ENCODE peak calls at places on chromosomes 5 and 9, in seven cellular contexts. X is IMR-90, Y is adrenal gland, J is Peyer's patch, U is HCT116, W is sigmoid colon, M is breast epithelium. Z is an unnamed sample.
A peak's percentile ranks its signal among the peaks of the same experiment; 100 is the strongest.

GRCh38 chr5:68292316-68292715 is 76.8 kb downstream of the PIK3R1 start:
- DNase-seq in X (peak; percentile 25), M (no peak), J (no peak), W (no peak), Y (no peak), U (no peak), Z (no peak)

GRCh38 chr5:173932695-173933139 is 44.6 kb downstream of the CPEB4 start:
- DNase-seq in W (no peak), X (no peak), Y (no peak), U (no peak), J (no peak), M (no peak), Z (no peak)

GRCh38 chr5:135551593-135552447 is 16.1 kb upstream of the NEUROG1 start:
- DNase-seq in J (no peak), X (peak; percentile 75), M (peak; percentile 62), W (peak; percentile 76), Y (peak; percentile 72), U (peak; percentile 69), Z (no peak)

GRCh38 chr5:39449572-39449971 is 24.8 kb upstream of the DAB2 start:
- DNase-seq in W (no peak), M (no peak), Y (no peak), U (no peak), J (no peak), X (no peak), Z (no peak)

GRCh38 chr9:99628843-99629242 is 192.8 kb upstream of the NR4A3 start:
- DNase-seq in M (no peak), W (no peak), U (no peak), J (no peak), X (no peak), Y (no peak), Z (no peak)

GRCh38 chr5:81425569-81425968 is 31.6 kb upstream of the ACOT12 start:
- DNase-seq in M (no peak), U (peak; percentile 28), X (peak; percentile 65), W (no peak), J (no peak), Y (no peak), Z (no peak)

GRCh38 chr9:134252084-134252830 is 74.0 kb upstream of the RXRA start:
- DNase-seq in W (no peak), J (no peak), U (no peak), Y (no peak), X (no peak), M (no peak), Z (no peak)

GRCh38 chr9:106970219-106970975 is 107.4 kb downstream of the ZNF462 start:
- DNase-seq in Y (no peak), M (no peak), W (no peak), X (peak; percentile 35), J (no peak), U (no peak), Z (no peak)

GRCh38 chr9:91024841-91025240 is 223.2 kb downstream of the SYK start:
- DNase-seq in Y (no peak), W (no peak), J (no peak), M (no peak), X (no peak), U (no peak), Z (no peak)

GRCh38 chr5:157864067-157864466 is 5.1 kb upstream of the CLINT1 start:
- DNase-seq in J (no peak), X (no peak), W (no peak), M (no peak), Y (no peak), U (no peak), Z (no peak)

GRCh38 chr9:83403864-83404263 is 134.3 kb downstream of the FRMD3 start:
- DNase-seq in U (no peak), M (no peak), W (no peak), X (no peak), J (no peak), Y (no peak), Z (no peak)

GRCh38 chr5:67963789-67964519 is 251.6 kb upstream of the PIK3R1 start:
- DNase-seq in U (no peak), X (no peak), M (no peak), J (no peak), W (no peak), Y (no peak), Z (no peak)

GRCh38 chr5:157558089-157558595 is 17.4 kb downstream of the ADAM19 start:
- DNase-seq in X (peak; percentile 86), W (no peak), U (no peak), M (no peak), J (no peak), Y (no peak), Z (no peak)

GRCh38 chr5:160133071-160133917 is 14.0 kb upstream of the PWWP2A start:
- DNase-seq in W (no peak), Y (peak; percentile 65), J (peak; percentile 53), X (no peak), M (no peak), U (no peak), Z (peak; percentile 40)

GRCh38 chr5:179260324-179261070 is 84.8 kb downstream of the ADAMTS2 start:
- DNase-seq in J (peak; percentile 25), M (peak; percentile 44), U (no peak), W (no peak), Y (no peak), X (no peak), Z (peak; percentile 13)

GRCh38 chr5:137734962-137735530 is 843 bp downstream of the KLHL3 start:
- DNase-seq in J (peak; percentile 53), W (peak; percentile 68), Y (peak; percentile 29), X (peak; percentile 52), M (no peak), U (no peak), Z (peak; percentile 51)

GRCh38 chr9:93496285-93496684 is 42.9 kb upstream of the FAM120AOS start:
- DNase-seq in M (no peak), Y (no peak), X (no peak), J (no peak), U (no peak), W (no peak), Z (no peak)

GRCh38 chr5:27494845-27495244 is 456.5 kb upstream of the CDH9 start:
- DNase-seq in M (no peak), U (no peak), J (no peak), W (no peak), Y (no peak), X (no peak), Z (no peak)

GRCh38 chr5:173474881-173475287 is 141.6 kb downstream of the BOD1 start:
- DNase-seq in X (peak; percentile 94), M (no peak), Y (no peak), W (no peak), J (no peak), U (no peak), Z (no peak)

GRCh38 chr5:98635631-98636030 is 137.8 kb upstream of the RGMB start:
- DNase-seq in W (no peak), U (no peak), M (no peak), J (no peak), X (peak; percentile 72), Y (no peak), Z (no peak)

GRCh38 chr5:5584236-5584749 is 161.8 kb downstream of the ICE1 start:
- DNase-seq in J (no peak), W (no peak), M (no peak), U (no peak), Y (no peak), X (no peak), Z (no peak)

GRCh38 chr5:139390639-139391569 is 1.2 kb upstream of the MZB1 start:
- DNase-seq in J (peak; percentile 39), U (no peak), M (no peak), Y (no peak), W (no peak), X (no peak), Z (no peak)

DNA sequence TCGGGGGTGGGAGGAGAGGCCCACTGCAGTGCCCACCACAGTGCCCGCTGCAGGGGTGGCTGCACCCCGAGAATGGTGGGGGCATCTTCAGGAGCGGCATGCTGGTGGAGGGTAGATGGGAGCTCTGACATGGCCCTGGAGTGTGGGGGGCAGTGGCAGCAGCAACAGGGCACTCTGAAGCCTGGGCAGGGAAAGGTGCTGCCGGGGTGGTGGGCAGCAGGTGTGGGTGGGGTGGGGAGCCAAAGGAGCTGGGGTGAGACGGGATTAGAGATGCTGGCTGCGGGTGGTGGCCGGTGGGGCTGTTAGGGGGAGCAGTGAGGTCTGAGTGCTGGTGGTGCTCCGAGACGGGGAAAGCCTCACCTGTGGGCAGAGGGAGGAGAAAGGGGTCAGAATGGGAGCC is 18.0 kb downstream of the FAM193B start:
- DNase-seq in J (no peak), U (no peak), M (peak; percentile 42), Y (no peak), W (no peak), X (no peak), Z (no peak)
- H3K36me3 ChIP-seq in J (peaks cover 65% of the 10 kb centered on the region), U (peaks cover 29% of the 10 kb centered on the region), M (no peaks in the 10 kb centered on the region), Y (no peaks in the 10 kb centered on the region), W (peaks cover 27% of the 10 kb centered on the region), X (peaks cover 56% of the 10 kb centered on the region), Z (no peaks in the 10 kb centered on the region)

DNA sequence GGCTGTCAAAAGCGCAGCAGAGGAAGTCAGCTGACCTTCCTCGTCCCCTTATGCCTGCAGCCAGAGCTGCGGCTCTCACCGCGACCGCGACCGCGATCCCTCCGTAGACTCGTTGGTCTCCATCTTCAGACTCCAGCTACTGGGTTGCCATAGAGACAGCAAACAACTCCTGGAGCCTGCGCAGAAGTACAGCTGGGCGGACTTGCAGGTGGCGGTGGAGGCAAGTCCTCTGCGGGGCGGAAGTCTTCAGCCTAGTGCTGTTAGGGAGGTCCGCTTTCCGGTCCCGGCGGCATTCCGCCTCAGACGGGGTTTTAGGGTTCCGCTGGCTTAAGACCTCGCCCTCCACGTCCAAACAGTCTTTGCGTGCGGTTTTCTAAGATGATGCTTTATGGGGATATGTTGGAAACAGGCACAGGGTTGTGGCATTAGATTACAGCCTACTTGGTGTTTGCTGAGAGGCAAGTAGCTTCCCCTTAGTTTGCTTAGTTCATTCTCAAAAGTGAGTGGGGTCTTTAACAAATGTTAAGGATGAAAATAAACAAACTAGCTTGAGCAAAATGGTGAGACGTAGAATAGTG is at the start of gene SPAG8:
- DNase-seq in U (peak; percentile 38), J (peak; percentile 92), X (peak; percentile 96), Y (peak; percentile 96), W (peak; percentile 98), M (peak; percentile 89), Z (peak; percentile 91)
- TF ChIP-seq POLR2A in U (no peak), J (peak; percentile 39), X (no peak), Y (no peak), W (no peak), M (no peak), Z (no peak)

GRCh38 chr5:171865431-171865830 is 79.8 kb downstream of the SMIM23 start:
- DNase-seq in X (no peak), Y (no peak), U (no peak), W (no peak), J (no peak), M (no peak), Z (no peak)
- H3K36me3 ChIP-seq in X (peaks cover 10% of the 10 kb centered on the region), Y (no peaks in the 10 kb centered on the region), U (peaks cover 17% of the 10 kb centered on the region), W (no peaks in the 10 kb centered on the region), J (peaks cover 44% of the 10 kb centered on the region), M (no peaks in the 10 kb centered on the region), Z (peaks cover 30% of the 10 kb centered on the region)

DNA sequence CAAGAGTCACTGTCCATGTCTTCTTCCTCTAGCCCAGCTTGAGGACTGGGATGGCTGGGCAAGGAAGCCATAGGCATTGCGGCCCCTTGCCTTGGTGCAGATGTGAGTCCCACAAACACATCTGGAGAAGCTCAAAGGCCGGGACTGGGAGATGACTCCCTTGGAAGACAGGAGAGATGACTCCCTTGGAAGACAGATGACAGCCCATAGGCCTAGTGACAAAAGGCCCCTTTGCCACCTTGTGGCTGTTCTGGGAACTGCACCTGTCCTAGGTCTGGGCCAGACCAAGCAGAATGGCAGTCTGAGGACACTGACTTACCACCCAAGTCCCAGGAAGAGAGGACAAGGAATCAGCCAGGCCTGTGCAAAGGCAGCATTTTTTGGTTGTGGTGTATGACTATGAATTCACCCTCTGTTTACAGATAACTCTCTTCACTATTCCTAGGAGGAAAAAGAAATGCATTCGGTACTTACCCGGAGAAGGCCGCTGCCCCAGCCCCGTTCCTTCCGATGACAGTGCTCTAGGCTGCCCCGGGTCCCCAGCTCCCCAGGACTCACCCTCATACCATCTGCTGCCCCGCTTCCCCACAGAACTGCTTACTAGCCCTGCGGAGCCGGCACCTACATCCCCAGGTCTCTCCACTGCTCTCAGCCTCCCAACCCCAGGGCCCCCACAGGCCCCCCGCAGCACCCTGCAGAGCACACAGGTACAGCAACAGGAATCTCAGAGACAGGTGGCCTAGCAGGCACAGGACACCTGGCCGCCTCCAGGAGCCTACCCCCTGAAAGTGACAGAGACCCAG is 30.8 kb downstream of the SKP1 start:
- DNase-seq in J (peak; percentile 85), M (peak; percentile 82), X (peak; percentile 64), Y (peak; percentile 81), W (peak; percentile 84), U (peak; percentile 57), Z (peak; percentile 75)
- TF ChIP-seq POLR2A in J (no peak), M (no peak), X (no peak), Y (no peak), W (no peak), U (no peak), Z (no peak)

Z was measured in upper lobe of left lung.